ENCODE peak calls at places on chromosomes 7 and 10, in eight cellular contexts. M is A549, S is SK-N-SH, D is sigmoid colon, U is GM12878, R is suprapubic skin, H is upper lobe of left lung, E is stomach. Z is an unnamed sample. For H3K4me1, the result is how much of the 10 kb centered on the place peaks cover.

GRCh38 chr7:99975782-99976521 is at the start of gene AZGP1:
- DNase-seq in M (no peak), S (no peak), D (no peak), U (no peak), R (no peak), H (no peak), E (peak), Z (no peak)

GRCh38 chr10:108424656-108425055 is 1260.2 kb upstream of the SORCS1 start:
- DNase-seq in M (no peak), S (no peak), D (no peak), U (no peak), R (no peak), H (no peak), E (no peak), Z (no peak)

GRCh38 chr7:26397786-26398435 is 106.2 kb downstream of the SNX10 start:
- DNase-seq in M (peak), S (peak), D (no peak), U (no peak), R (peak), H (peak), E (no peak), Z (no peak)

GRCh38 chr7:153381275-153382119 is 621.9 kb downstream of the ACTR3B start:
- DNase-seq in M (peak), S (peak), D (peak), U (no peak), R (no peak), H (peak), E (peak), Z (no peak)

GRCh38 chr10:58996063-58996462 is 180.4 kb upstream of the PHYHIPL start:
- DNase-seq in M (no peak), S (no peak), D (no peak), U (no peak), R (no peak), H (no peak), E (no peak), Z (no peak)

GRCh38 chr7:149529136-149529718 is 31.6 kb upstream of the ZNF746 start:
- DNase-seq in M (no peak), S (no peak), D (no peak), U (no peak), R (no peak), H (no peak), E (no peak), Z (no peak)

GRCh38 chr10:4177826-4178225 is 392.8 kb upstream of the KLF6 start:
- DNase-seq in M (no peak), S (no peak), D (no peak), U (no peak), R (no peak), H (no peak), E (no peak), Z (no peak)

GRCh38 chr7:98399903-98400537 is 870 bp downstream of the BAIAP2L1 start:
- DNase-seq in M (no peak), S (peak), D (no peak), U (no peak), R (no peak), H (no peak), E (no peak), Z (no peak)

GRCh38 chr10:25701651-25702050 is 232.4 kb upstream of the MYO3A start:
- DNase-seq in M (no peak), S (peak), D (no peak), U (no peak), R (no peak), H (no peak), E (no peak), Z (no peak)

GRCh38 chr10:91614254-91614624 is 18.6 kb downstream of the PPP1R3C start:
- DNase-seq in M (no peak), S (no peak), D (no peak), U (no peak), R (no peak), H (no peak), E (no peak), Z (no peak)

GRCh38 chr7:139727151-139727705 is 50.6 kb downstream of the HIPK2 start:
- DNase-seq in M (no peak), S (no peak), D (no peak), U (no peak), R (no peak), H (no peak), E (no peak), Z (no peak)

GRCh38 chr10:48579251-48579960 is 25.5 kb downstream of the ARHGAP22 start:
- DNase-seq in M (no peak), S (peak), D (no peak), U (no peak), R (no peak), H (no peak), E (no peak), Z (no peak)
- H3K4me1 ChIP-seq in M (under half), S (under half), D (under half), U (under half), R (under half), H (under half), E (under half), Z (under half)

GRCh38 chr7:36598056-36598675 is 126.1 kb downstream of the AOAH start:
- DNase-seq in M (no peak), S (no peak), D (no peak), U (no peak), R (no peak), H (no peak), E (no peak), Z (no peak)
- TF ChIP-seq EP300 in M (no peak), S (no peak), D (no peak), U (no peak), R (no peak), H (no peak), E (no peak), Z (no peak)

GRCh38 chr10:1685671-1686450 is 51.5 kb downstream of the ADARB2 start:
- DNase-seq in M (no peak), S (no peak), D (peak), U (no peak), R (no peak), H (no peak), E (no peak), Z (no peak)
- H3K27ac ChIP-seq in M (no peak), S (no peak), D (no peak), U (no peak), R (no peak), H (no peak), E (no peak), Z (no peak)

DNA sequence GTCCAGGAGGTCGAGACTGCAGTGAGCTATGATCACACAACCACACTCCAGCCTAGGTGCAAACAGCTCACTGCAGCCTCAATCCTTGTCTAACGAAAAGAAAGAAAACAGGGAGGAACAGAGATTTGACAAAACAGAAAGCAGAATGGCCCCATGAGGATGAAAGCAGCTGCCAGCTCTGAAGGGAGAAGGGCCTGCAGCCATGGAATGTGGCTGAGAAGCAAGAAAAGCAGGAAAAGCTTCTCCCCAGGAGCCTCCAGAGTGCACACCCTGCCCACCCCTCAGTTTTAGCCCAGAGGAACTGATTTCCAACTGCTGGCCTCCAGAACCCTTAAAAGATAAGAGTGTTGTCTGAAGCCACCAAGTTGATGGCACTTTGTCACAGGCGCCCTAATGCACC is 13.0 kb downstream of the ESYT2 start:
- DNase-seq in M (no peak), S (no peak), D (no peak), U (no peak), R (no peak), H (no peak), E (no peak), Z (no peak)
- H3K4me1 ChIP-seq in M (half or more), S (under half), D (under half), U (under half), R (half or more), H (half or more), E (half or more), Z (under half)

GRCh38 chr10:73905256-73906018 is 5.5 kb upstream of the PLAU start:
- DNase-seq in M (no peak), S (no peak), D (no peak), U (no peak), R (no peak), H (no peak), E (no peak), Z (no peak)
- TF ChIP-seq EP300 in M (no peak), S (no peak), D (no peak), U (no peak), R (no peak), H (no peak), E (no peak), Z (no peak)

GRCh38 chr7:36203081-36203775 is 50.2 kb downstream of the EEPD1 start:
- DNase-seq in M (no peak), S (peak), D (peak), U (no peak), R (no peak), H (no peak), E (no peak), Z (no peak)
- H3K27ac ChIP-seq in M (no peak), S (peak), D (peak), U (no peak), R (no peak), H (no peak), E (no peak), Z (no peak)

GRCh38 chr10:71622656-71623055 is 96.9 kb downstream of the C10orf105 start:
- DNase-seq in M (no peak), S (no peak), D (no peak), U (no peak), R (no peak), H (no peak), E (no peak), Z (peak)

GRCh38 chr10:71618598-71618997 is 101.0 kb downstream of the C10orf105 start:
- DNase-seq in M (no peak), S (no peak), D (no peak), U (no peak), R (no peak), H (no peak), E (no peak), Z (no peak)

GRCh38 chr10:71621263-71621751 is 98.3 kb downstream of the C10orf105 start:
- DNase-seq in M (no peak), S (peak), D (peak), U (no peak), R (peak), H (peak), E (no peak), Z (peak)

GRCh38 chr10:71621783-71622526 is 97.6 kb downstream of the C10orf105 start:
- DNase-seq in M (no peak), S (no peak), D (no peak), U (no peak), R (no peak), H (no peak), E (no peak), Z (peak)

DNA sequence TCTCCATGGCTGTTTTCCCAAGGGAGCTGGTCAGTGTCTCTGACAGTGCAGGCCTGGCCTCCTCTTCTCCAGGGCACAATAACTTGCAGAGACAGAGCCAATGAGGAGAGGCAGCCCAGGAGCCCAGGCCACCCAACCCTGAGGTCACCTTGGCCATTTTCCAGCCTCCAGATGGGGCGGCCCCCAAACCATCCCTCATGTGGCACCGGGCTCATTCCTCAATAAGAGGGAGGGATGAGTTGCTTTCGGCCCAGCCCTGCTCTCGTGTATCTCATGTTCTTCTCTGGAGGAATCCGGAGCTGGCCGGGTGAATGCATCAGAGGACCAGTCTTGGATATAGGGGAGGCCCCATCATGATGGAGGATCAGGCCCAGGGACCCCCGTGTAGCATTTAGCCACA is 98.9 kb downstream of the C10orf105 start:
- DNase-seq in M (no peak), S (no peak), D (no peak), U (no peak), R (no peak), H (no peak), E (no peak), Z (no peak)
- H3K4me1 ChIP-seq in M (under half), S (under half), D (under half), U (under half), R (under half), H (under half), E (under half), Z (under half)

DNA sequence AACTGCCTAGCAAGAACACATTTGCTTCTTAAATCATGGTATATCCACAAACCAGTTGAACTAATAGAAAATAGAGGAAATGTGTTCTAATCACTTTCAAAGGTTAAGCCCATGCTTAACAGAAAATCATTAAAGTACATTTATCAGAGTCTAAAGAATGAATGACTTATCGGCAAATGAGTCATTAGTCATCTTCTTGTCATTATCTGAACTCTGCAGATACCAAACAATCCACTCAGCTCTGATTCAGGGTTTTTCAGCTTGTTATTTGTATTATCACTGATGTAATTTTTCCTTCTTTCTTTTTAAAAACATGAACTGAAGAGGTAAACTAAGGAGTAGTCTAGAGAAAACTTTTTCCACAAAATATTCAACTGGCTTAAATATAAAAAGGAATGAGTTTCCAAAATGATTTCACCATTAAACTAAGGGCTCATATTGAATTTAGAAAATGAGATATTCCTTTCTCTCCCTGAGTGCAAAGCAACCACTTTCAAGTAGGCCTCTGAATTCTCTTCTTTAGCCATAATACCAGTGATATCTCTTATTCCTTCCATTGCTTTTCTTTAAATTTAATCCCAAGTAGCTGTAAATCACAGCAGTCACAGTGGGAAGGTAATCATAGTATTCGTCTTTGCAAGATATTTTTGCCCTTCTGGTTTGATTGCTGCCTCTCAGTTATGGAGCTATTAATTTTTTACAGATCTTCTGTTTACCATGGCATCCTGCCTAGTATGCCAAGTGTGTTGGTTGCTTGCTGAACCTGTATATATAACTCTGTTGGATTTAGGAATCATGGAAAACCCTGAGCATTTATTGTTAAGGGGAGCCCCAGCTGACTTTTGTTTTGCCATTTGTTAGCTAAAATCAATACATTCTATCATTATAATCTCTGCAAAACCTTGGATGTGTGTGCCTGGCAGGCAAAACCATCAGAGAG is 125.1 kb downstream of the THSD7A start:
- DNase-seq in M (peak), S (no peak), D (no peak), U (no peak), R (no peak), H (peak), E (peak), Z (no peak)
- TF ChIP-seq EP300 in M (no peak), S (no peak), D (no peak), U (no peak), R (no peak), H (peak), E (no peak), Z (no peak)

DNA sequence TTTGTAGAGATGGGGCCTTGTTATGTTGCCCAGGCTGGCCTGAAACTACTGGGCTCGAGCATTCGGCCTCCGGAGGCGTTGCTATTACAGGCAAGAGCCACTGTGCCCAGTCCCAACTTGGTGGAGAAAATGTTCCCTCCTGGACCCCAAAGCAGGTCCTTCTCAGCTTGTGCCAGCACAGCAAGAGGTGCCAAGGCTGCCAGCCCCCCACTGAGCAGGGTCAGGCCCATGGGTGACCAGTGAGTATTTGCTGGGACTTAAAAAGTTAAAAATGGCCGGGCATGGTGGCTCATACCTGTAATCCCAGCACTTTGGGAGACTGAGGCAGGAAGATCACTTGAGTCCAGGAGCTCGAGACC is 4.6 kb downstream of the MAFK start:
- DNase-seq in M (no peak), S (no peak), D (peak), U (no peak), R (no peak), H (no peak), E (no peak), Z (no peak)
- H3K27ac ChIP-seq in M (peak), S (no peak), D (peak), U (no peak), R (no peak), H (peak), E (peak), Z (no peak)

Z was measured in ovary.